ENCODE peak calls at places on chromosomes 12 and 14, in ten cellular contexts. One of them, this sample, is unnamed.

GRCh38 chr14:78319826-78320635 is 149.9 kb downstream of the NRXN3 start:
- DNase-seq in MM.1S: no peak
- DNase-seq in endothelial cell of umbilical vein: no peak
- DNase-seq in HepG2: no peak
- DNase-seq in kidney: no peak
- DNase-seq in DND-41: no peak
- DNase-seq in IMR-90: no peak
- DNase-seq in mammary epithelial cell: no peak
- DNase-seq in adipocyte: no peak
- DNase-seq in fibroblast of lung: no peak
- DNase-seq in this sample: no peak

GRCh38 chr12:81800298-81801148 is 41.4 kb upstream of the PPFIA2 start:
- DNase-seq in MM.1S: no peak
- DNase-seq in endothelial cell of umbilical vein: no peak
- DNase-seq in HepG2: no peak
- DNase-seq in kidney: no peak
- DNase-seq in DND-41: no peak
- DNase-seq in IMR-90: no peak
- DNase-seq in mammary epithelial cell: no peak
- DNase-seq in adipocyte: peak
- DNase-seq in fibroblast of lung: peak
- DNase-seq in this sample: no peak

GRCh38 chr14:89117017-89117416 is 292.6 kb downstream of the TTC8 start:
- DNase-seq in MM.1S: no peak
- DNase-seq in endothelial cell of umbilical vein: no peak
- DNase-seq in HepG2: no peak
- DNase-seq in kidney: no peak
- DNase-seq in DND-41: no peak
- DNase-seq in IMR-90: no peak
- DNase-seq in mammary epithelial cell: no peak
- DNase-seq in adipocyte: no peak
- DNase-seq in fibroblast of lung: no peak
- DNase-seq in this sample: no peak

GRCh38 chr12:123614531-123614930 is 12.6 kb downstream of the DDX55 start:
- DNase-seq in MM.1S: no peak
- DNase-seq in endothelial cell of umbilical vein: no peak
- DNase-seq in HepG2: no peak
- DNase-seq in kidney: no peak
- DNase-seq in DND-41: no peak
- DNase-seq in IMR-90: peak
- DNase-seq in mammary epithelial cell: peak
- DNase-seq in adipocyte: peak
- DNase-seq in fibroblast of lung: peak
- DNase-seq in this sample: no peak

GRCh38 chr12:1830401-1830845 is 10.1 kb downstream of the LRTM2 start:
- DNase-seq in MM.1S: no peak
- DNase-seq in endothelial cell of umbilical vein: no peak
- DNase-seq in HepG2: no peak
- DNase-seq in kidney: peak
- DNase-seq in DND-41: no peak
- DNase-seq in IMR-90: no peak
- DNase-seq in mammary epithelial cell: no peak
- DNase-seq in adipocyte: no peak
- DNase-seq in fibroblast of lung: no peak
- DNase-seq in this sample: no peak

GRCh38 chr12:99121476-99121965 is 476.4 kb downstream of the APAF1 start:
- DNase-seq in MM.1S: no peak
- DNase-seq in endothelial cell of umbilical vein: no peak
- DNase-seq in HepG2: no peak
- DNase-seq in kidney: no peak
- DNase-seq in DND-41: no peak
- DNase-seq in IMR-90: no peak
- DNase-seq in mammary epithelial cell: no peak
- DNase-seq in adipocyte: no peak
- DNase-seq in fibroblast of lung: no peak
- DNase-seq in this sample: no peak

GRCh38 chr12:15722951-15723350 is 66.2 kb downstream of the EPS8 start:
- DNase-seq in MM.1S: no peak
- DNase-seq in endothelial cell of umbilical vein: no peak
- DNase-seq in HepG2: no peak
- DNase-seq in kidney: no peak
- DNase-seq in DND-41: no peak
- DNase-seq in IMR-90: no peak
- DNase-seq in mammary epithelial cell: no peak
- DNase-seq in adipocyte: no peak
- DNase-seq in fibroblast of lung: no peak
- DNase-seq in this sample: no peak

GRCh38 chr12:87439990-87440827 is 589.0 kb downstream of the C12orf50 start:
- DNase-seq in MM.1S: no peak
- DNase-seq in endothelial cell of umbilical vein: peak
- DNase-seq in HepG2: no peak
- DNase-seq in kidney: no peak
- DNase-seq in DND-41: no peak
- DNase-seq in IMR-90: peak
- DNase-seq in mammary epithelial cell: peak
- DNase-seq in adipocyte: peak
- DNase-seq in fibroblast of lung: peak
- DNase-seq in this sample: no peak

GRCh38 chr12:49661191-49661590 is 37.8 kb downstream of the PRPF40B start:
- DNase-seq in MM.1S: peak
- DNase-seq in endothelial cell of umbilical vein: no peak
- DNase-seq in HepG2: no peak
- DNase-seq in kidney: no peak
- DNase-seq in DND-41: no peak
- DNase-seq in IMR-90: no peak
- DNase-seq in mammary epithelial cell: no peak
- DNase-seq in adipocyte: no peak
- DNase-seq in fibroblast of lung: no peak
- DNase-seq in this sample: no peak

GRCh38 chr14:76426161-76426696 is 50.3 kb downstream of the ESRRB start:
- DNase-seq in MM.1S: no peak
- DNase-seq in endothelial cell of umbilical vein: no peak
- DNase-seq in HepG2: no peak
- DNase-seq in kidney: no peak
- DNase-seq in DND-41: no peak
- DNase-seq in IMR-90: no peak
- DNase-seq in mammary epithelial cell: no peak
- DNase-seq in adipocyte: no peak
- DNase-seq in fibroblast of lung: no peak
- DNase-seq in this sample: peak

GRCh38 chr14:50835280-50835679 is 4.3 kb upstream of the NIN start:
- DNase-seq in MM.1S: peak
- DNase-seq in endothelial cell of umbilical vein: no peak
- DNase-seq in HepG2: peak
- DNase-seq in kidney: no peak
- DNase-seq in DND-41: peak
- DNase-seq in IMR-90: peak
- DNase-seq in mammary epithelial cell: peak
- DNase-seq in adipocyte: no peak
- DNase-seq in fibroblast of lung: peak
- DNase-seq in this sample: no peak

GRCh38 chr14:102097441-102098135 is 10.7 kb upstream of the HSP90AA1 start:
- DNase-seq in MM.1S: no peak
- DNase-seq in endothelial cell of umbilical vein: no peak
- DNase-seq in HepG2: no peak
- DNase-seq in kidney: no peak
- DNase-seq in DND-41: no peak
- DNase-seq in IMR-90: no peak
- DNase-seq in mammary epithelial cell: no peak
- DNase-seq in adipocyte: no peak
- DNase-seq in fibroblast of lung: no peak
- DNase-seq in this sample: no peak

GRCh38 chr14:24673534-24674203 is 39.7 kb upstream of the GZMB start:
- DNase-seq in MM.1S: peak
- DNase-seq in endothelial cell of umbilical vein: no peak
- DNase-seq in HepG2: no peak
- DNase-seq in kidney: no peak
- DNase-seq in DND-41: peak
- DNase-seq in IMR-90: no peak
- DNase-seq in mammary epithelial cell: peak
- DNase-seq in adipocyte: no peak
- DNase-seq in fibroblast of lung: no peak
- DNase-seq in this sample: peak

GRCh38 chr12:111285191-111285590 is 83.7 kb downstream of the PHETA1 start:
- DNase-seq in MM.1S: no peak
- DNase-seq in endothelial cell of umbilical vein: no peak
- DNase-seq in HepG2: no peak
- DNase-seq in kidney: no peak
- DNase-seq in DND-41: no peak
- DNase-seq in IMR-90: no peak
- DNase-seq in mammary epithelial cell: no peak
- DNase-seq in adipocyte: no peak
- DNase-seq in fibroblast of lung: no peak
- DNase-seq in this sample: no peak

DNA sequence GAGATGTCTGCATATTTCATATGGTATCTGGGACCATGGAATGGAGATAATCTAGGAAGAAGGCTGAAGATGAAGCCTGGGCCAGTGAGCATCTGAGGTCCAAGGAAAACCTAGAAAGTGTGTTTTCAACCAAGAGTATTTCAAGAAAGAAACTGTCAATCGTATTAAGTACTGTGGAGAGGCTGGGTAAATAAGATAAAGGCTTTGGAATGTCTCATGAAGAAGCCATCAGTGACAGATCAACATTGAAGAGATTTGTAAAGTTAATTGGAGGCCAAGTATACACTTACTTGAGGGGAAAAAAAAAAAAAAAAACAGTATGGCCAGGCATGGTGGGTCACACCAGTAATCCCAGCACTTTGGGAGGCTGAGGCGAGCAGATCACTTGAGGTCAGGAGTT is 48.9 kb downstream of the SINHCAF start:
- DNase-seq in MM.1S: no peak
- DNase-seq in endothelial cell of umbilical vein: no peak
- DNase-seq in HepG2: no peak
- DNase-seq in kidney: no peak
- DNase-seq in DND-41: no peak
- DNase-seq in IMR-90: no peak
- DNase-seq in mammary epithelial cell: no peak
- DNase-seq in adipocyte: no peak
- DNase-seq in fibroblast of lung: no peak
- DNase-seq in this sample: no peak
- H3K9ac ChIP-seq in MM.1S: no peak
- H3K9ac ChIP-seq in endothelial cell of umbilical vein: no peak
- H3K9ac ChIP-seq in HepG2: no peak
- H3K9ac ChIP-seq in kidney: no peak
- H3K9ac ChIP-seq in DND-41: no peak
- H3K9ac ChIP-seq in IMR-90: no peak
- H3K9ac ChIP-seq in mammary epithelial cell: no peak
- H3K9ac ChIP-seq in adipocyte: no peak
- H3K9ac ChIP-seq in fibroblast of lung: no peak
- H3K9ac ChIP-seq in this sample: no peak

DNA sequence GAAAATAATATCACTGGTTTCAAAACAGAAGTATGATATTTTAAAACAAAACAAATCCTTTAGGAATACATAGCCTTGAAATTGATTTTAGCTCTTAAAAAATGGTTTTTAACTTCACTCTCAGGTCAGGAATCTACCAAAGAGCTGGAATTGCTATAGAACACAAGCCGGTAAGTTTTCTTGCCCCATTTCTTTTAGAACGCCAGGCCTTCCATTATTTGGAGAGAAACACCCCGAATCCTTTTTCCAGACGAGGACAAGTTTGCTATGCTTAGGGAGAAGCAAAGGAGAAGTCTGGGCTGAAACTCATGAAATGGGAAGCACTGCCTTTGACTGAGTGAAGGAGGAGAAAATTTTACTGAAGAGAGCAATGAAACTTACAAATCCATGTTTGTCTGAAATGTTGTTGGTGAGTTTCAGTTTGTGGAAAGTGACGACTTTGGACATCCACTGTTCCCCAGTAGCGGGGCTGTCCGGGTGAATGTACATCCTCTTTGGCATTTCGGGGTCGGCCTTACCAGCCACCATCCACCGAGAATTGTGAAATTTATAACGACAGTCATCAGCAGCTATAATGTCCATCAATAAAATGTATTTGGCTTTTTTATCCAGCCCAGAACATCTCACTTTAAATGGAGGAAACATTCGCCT is 3.4 kb downstream of the TBX3 start:
- DNase-seq in MM.1S: no peak
- DNase-seq in endothelial cell of umbilical vein: no peak
- DNase-seq in HepG2: no peak
- DNase-seq in kidney: peak
- DNase-seq in DND-41: no peak
- DNase-seq in IMR-90: no peak
- DNase-seq in mammary epithelial cell: peak
- DNase-seq in adipocyte: peak
- DNase-seq in fibroblast of lung: no peak
- DNase-seq in this sample: no peak
- H3K9ac ChIP-seq in MM.1S: no peak
- H3K9ac ChIP-seq in endothelial cell of umbilical vein: no peak
- H3K9ac ChIP-seq in HepG2: peak
- H3K9ac ChIP-seq in kidney: peak
- H3K9ac ChIP-seq in DND-41: no peak
- H3K9ac ChIP-seq in IMR-90: peak
- H3K9ac ChIP-seq in mammary epithelial cell: peak
- H3K9ac ChIP-seq in adipocyte: peak
- H3K9ac ChIP-seq in fibroblast of lung: peak
- H3K9ac ChIP-seq in this sample: no peak

GRCh38 chr14:61699092-61699491 is 3.8 kb downstream of the HIF1A start:
- DNase-seq in MM.1S: no peak
- DNase-seq in endothelial cell of umbilical vein: no peak
- DNase-seq in HepG2: no peak
- DNase-seq in kidney: no peak
- DNase-seq in DND-41: no peak
- DNase-seq in IMR-90: no peak
- DNase-seq in mammary epithelial cell: no peak
- DNase-seq in adipocyte: peak
- DNase-seq in fibroblast of lung: no peak
- DNase-seq in this sample: peak
- H3K9ac ChIP-seq in MM.1S: no peak
- H3K9ac ChIP-seq in endothelial cell of umbilical vein: no peak
- H3K9ac ChIP-seq in HepG2: peak
- H3K9ac ChIP-seq in kidney: no peak
- H3K9ac ChIP-seq in DND-41: no peak
- H3K9ac ChIP-seq in IMR-90: peak
- H3K9ac ChIP-seq in mammary epithelial cell: no peak
- H3K9ac ChIP-seq in adipocyte: peak
- H3K9ac ChIP-seq in fibroblast of lung: peak
- H3K9ac ChIP-seq in this sample: peak

GRCh38 chr14:74324945-74325361 is 22.2 kb upstream of the ABCD4 start:
- DNase-seq in MM.1S: peak
- DNase-seq in endothelial cell of umbilical vein: peak
- DNase-seq in HepG2: peak
- DNase-seq in kidney: no peak
- DNase-seq in DND-41: no peak
- DNase-seq in IMR-90: peak
- DNase-seq in mammary epithelial cell: peak
- DNase-seq in adipocyte: peak
- DNase-seq in fibroblast of lung: no peak
- DNase-seq in this sample: peak
- H3K9ac ChIP-seq in MM.1S: no peak
- H3K9ac ChIP-seq in endothelial cell of umbilical vein: no peak
- H3K9ac ChIP-seq in HepG2: no peak
- H3K9ac ChIP-seq in kidney: no peak
- H3K9ac ChIP-seq in DND-41: no peak
- H3K9ac ChIP-seq in IMR-90: no peak
- H3K9ac ChIP-seq in mammary epithelial cell: no peak
- H3K9ac ChIP-seq in adipocyte: no peak
- H3K9ac ChIP-seq in fibroblast of lung: no peak
- H3K9ac ChIP-seq in this sample: no peak

This sample was measured in Karpas-422.